ENCODE peak calls at places on chromosomes 13 and 19, in five cellular contexts. R is endothelial cell of umbilical vein, Y is transverse colon, M is body of pancreas, F is A549. A is an unnamed sample.
A peak's percentile ranks its signal among the peaks of the same experiment; 100 is the strongest.

GRCh38 chr19:28103916-28104315 is 1109.0 kb downstream of the UQCRFS1 start:
- DNase-seq in R (no peak), Y (no peak), M (no peak), F (no peak), A (peak; percentile 3)

GRCh38 chr13:76164290-76164689 is 528.2 kb downstream of the LMO7 start:
- DNase-seq in R (no peak), Y (no peak), M (no peak), F (no peak), A (no peak)

GRCh38 chr19:16326401-16327130 is 1.9 kb downstream of the KLF2 start:
- DNase-seq in R (peak; percentile 38), Y (peak; percentile 55), M (no peak), F (no peak), A (no peak)

GRCh38 chr19:45119582-45119981 is 26.6 kb downstream of the PPP1R37 start:
- DNase-seq in R (no peak), Y (no peak), M (no peak), F (no peak), A (no peak)

GRCh38 chr13:71864094-71864980 is 2.7 kb downstream of the DACH1 start:
- DNase-seq in R (peak; percentile 75), Y (peak; percentile 81), M (peak; percentile 63), F (no peak), A (peak; percentile 17)

GRCh38 chr13:50989476-50989875 is 79.9 kb downstream of the RNASEH2B start:
- DNase-seq in R (peak; percentile 30), Y (no peak), M (no peak), F (no peak), A (no peak)

GRCh38 chr19:54203151-54203611 is 2.5 kb downstream of the RPS9 start:
- DNase-seq in R (no peak), Y (no peak), M (peak; percentile 79), F (no peak), A (no peak)

GRCh38 chr19:46081928-46082727 is 41.3 kb upstream of the IGFL4 start:
- DNase-seq in R (peak; percentile 60), Y (no peak), M (peak; percentile 40), F (peak; percentile 70), A (peak; percentile 70)

GRCh38 chr13:102440259-102440936 is 38.5 kb upstream of the FGF14 start:
- DNase-seq in R (no peak), Y (peak; percentile 42), M (peak; percentile 83), F (no peak), A (no peak)

GRCh38 chr19:1725100-1726064 is 27.9 kb upstream of the ONECUT3 start:
- DNase-seq in R (peak; percentile 36), Y (peak; percentile 12), M (peak; percentile 79), F (peak; percentile 85), A (peak; percentile 64)

GRCh38 chr19:32067686-32068085 is 277.7 kb upstream of the ZNF507 start:
- DNase-seq in R (no peak), Y (no peak), M (no peak), F (no peak), A (no peak)

GRCh38 chr13:50126378-50127016 is 111.3 kb downstream of the KCNRG start:
- DNase-seq in R (peak; percentile 39), Y (peak; percentile 53), M (no peak), F (peak; percentile 26), A (peak; percentile 59)

GRCh38 chr19:45117167-45117594 is 24.2 kb downstream of the PPP1R37 start:
- DNase-seq in R (no peak), Y (peak; percentile 65), M (no peak), F (no peak), A (peak; percentile 55)

GRCh38 chr19:54248016-54248601 is 5.5 kb upstream of the LILRA6 start:
- DNase-seq in R (peak; percentile 75), Y (peak; percentile 36), M (no peak), F (no peak), A (no peak)

GRCh38 chr19:1283207-1283916 is 2.3 kb upstream of the EFNA2 start:
- DNase-seq in R (no peak), Y (no peak), M (no peak), F (no peak), A (no peak)

GRCh38 chr19:1106841-1107654 is 3.3 kb downstream of the GPX4 start:
- DNase-seq in R (no peak), Y (peak; percentile 32), M (no peak), F (no peak), A (peak; percentile 86)

GRCh38 chr19:6999938-7000732 is 21.1 kb downstream of the MBD3L2B start:
- DNase-seq in R (no peak), Y (no peak), M (no peak), F (no peak), A (no peak)

GRCh38 chr19:16069813-16070365 is 6.4 kb upstream of the TPM4 start:
- DNase-seq in R (no peak), Y (peak; percentile 28), M (no peak), F (no peak), A (no peak)

GRCh38 chr19:35088514-35088913 is 27.1 kb upstream of the FXYD3 start:
- DNase-seq in R (no peak), Y (no peak), M (no peak), F (peak; percentile 51), A (no peak)

GRCh38 chr19:50518091-50519005 is 4.6 kb upstream of the ASPDH start:
- DNase-seq in R (no peak), Y (no peak), M (no peak), F (no peak), A (no peak)

GRCh38 chr19:40191836-40192646 is 815 bp downstream of the MAP3K10 start:
- DNase-seq in R (peak; percentile 23), Y (peak; percentile 37), M (peak; percentile 35), F (peak; percentile 70), A (peak; percentile 18)

GRCh38 chr19:41739361-41739760 is 16.0 kb upstream of the CEACAM6 start:
- DNase-seq in R (no peak), Y (no peak), M (no peak), F (no peak), A (no peak)

GRCh38 chr19:41744850-41745249 is 10.5 kb upstream of the CEACAM6 start:
- DNase-seq in R (no peak), Y (peak; percentile 83), M (no peak), F (no peak), A (peak; percentile 95)

GRCh38 chr19:41745761-41746160 is 9.6 kb upstream of the CEACAM6 start:
- DNase-seq in R (no peak), Y (no peak), M (no peak), F (no peak), A (no peak)

GRCh38 chr19:41740415-41741243 is 14.7 kb upstream of the CEACAM6 start:
- DNase-seq in R (no peak), Y (no peak), M (no peak), F (no peak), A (no peak)

GRCh38 chr19:41741244-41741554 is 14.1 kb upstream of the CEACAM6 start:
- DNase-seq in R (no peak), Y (no peak), M (no peak), F (no peak), A (no peak)
- H3K4me1 ChIP-seq in R (no peaks in the 10 kb centered on the region), Y (peaks cover 15% of the 10 kb centered on the region), M (no peaks in the 10 kb centered on the region), F (no peaks in the 10 kb centered on the region), A (peaks cover 47% of the 10 kb centered on the region)

GRCh38 chr19:10107254-10107653 is 1.1 kb downstream of the PPAN start:
- DNase-seq in R (no peak), Y (no peak), M (no peak), F (no peak), A (no peak)
- H3K4me1 ChIP-seq in R (peaks cover 9% of the 10 kb centered on the region), Y (peaks cover 20% of the 10 kb centered on the region), M (peaks cover 22% of the 10 kb centered on the region), F (peaks cover 26% of the 10 kb centered on the region), A (peaks cover 25% of the 10 kb centered on the region)

DNA sequence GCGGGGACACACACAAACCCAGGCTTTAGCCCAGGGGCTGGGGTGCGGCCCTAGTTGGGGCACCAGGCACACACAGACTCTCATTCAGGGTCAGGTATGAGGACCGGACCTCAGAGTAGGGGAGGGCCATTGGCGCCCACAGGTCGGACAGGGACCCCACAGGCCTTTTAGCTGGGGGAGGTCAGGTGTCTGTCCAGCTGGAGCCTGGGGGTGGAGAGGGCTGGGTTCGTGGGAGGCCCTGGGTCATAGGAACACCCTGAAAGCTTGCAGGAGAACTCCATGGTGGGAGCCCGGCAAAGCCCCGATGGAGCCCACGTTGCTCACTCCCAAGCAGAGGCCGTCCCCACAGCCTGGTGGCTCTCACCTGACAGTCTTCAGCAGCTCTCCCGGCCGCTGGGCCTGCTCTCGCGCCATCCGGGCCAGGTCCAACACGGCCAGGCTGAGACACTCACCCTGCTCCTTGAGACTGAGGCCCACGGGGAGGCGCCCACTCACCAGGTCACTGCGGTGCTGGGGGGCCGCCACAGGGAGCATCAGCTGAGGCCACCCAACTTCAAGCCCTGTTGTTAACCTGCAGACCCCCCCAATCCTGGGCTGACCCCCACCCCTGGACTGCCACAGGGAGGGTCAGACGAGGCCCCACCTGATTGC is 5.0 kb downstream of the JAK3 start:
- DNase-seq in R (no peak), Y (no peak), M (no peak), F (no peak), A (no peak)
- H3K4me1 ChIP-seq in R (peaks cover 9% of the 10 kb centered on the region), Y (peaks cover 14% of the 10 kb centered on the region), M (peaks cover 15% of the 10 kb centered on the region), F (peaks cover 6% of the 10 kb centered on the region), A (peaks cover 19% of the 10 kb centered on the region)

GRCh38 chr13:109761695-109762094 is 24.7 kb downstream of the IRS2 start:
- DNase-seq in R (no peak), Y (no peak), M (no peak), F (no peak), A (no peak)
- H3K4me1 ChIP-seq in R (no peaks in the 10 kb centered on the region), Y (no peaks in the 10 kb centered on the region), M (peaks cover under 1% of the 10 kb centered on the region), F (peaks cover 31% of the 10 kb centered on the region), A (peaks cover 74% of the 10 kb centered on the region)

DNA sequence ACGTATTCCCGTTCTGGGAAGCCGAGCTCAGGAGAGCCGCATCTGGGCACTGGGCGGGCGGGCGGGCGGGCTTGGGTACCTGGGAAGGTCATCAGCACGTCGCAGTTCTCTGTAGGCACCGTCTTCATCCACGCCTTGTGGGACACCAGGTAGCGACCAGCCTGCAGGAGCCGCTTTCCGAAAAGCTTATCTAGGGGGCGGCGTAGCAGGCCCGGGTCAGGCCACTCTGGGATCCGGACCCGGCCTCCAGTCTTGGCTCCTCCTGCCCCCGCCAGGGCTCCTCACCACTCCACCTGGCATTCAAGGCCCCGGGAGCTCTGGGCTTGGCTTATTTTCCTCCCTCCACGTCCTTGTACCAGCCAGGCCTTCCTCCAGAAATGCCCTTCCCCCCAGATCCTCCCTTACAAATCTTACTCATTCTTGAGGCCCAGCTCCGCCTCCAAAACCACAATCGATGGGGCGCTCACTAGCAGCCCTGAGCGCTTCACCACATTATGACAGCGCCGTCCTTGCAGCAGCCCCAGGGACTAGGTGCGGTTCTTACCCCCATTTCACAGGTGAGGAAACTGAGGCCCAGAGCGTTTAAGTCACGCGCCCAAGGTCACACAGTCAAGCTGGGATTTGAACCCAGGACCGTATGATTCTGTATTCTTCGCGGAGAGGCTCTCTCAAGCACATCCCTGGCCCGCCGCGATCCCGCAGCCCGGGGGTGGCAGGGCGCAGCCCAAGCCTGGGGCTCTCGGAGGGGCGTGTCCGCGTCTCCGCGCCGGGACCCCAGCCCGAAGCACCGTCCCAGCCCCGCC is 843 bp downstream of the ANO8 start:
- DNase-seq in R (no peak), Y (peak; percentile 53), M (peak; percentile 32), F (peak; percentile 38), A (peak; percentile 76)
- H3K4me1 ChIP-seq in R (peaks cover 20% of the 10 kb centered on the region), Y (peaks cover 37% of the 10 kb centered on the region), M (peaks cover 41% of the 10 kb centered on the region), F (peaks cover 21% of the 10 kb centered on the region), A (peaks cover 7% of the 10 kb centered on the region)

GRCh38 chr19:38326591-38326990 is 6.9 kb downstream of the KCNK6 start:
- DNase-seq in R (no peak), Y (no peak), M (no peak), F (no peak), A (no peak)
- H3K4me1 ChIP-seq in R (no peaks in the 10 kb centered on the region), Y (no peaks in the 10 kb centered on the region), M (peaks cover 5% of the 10 kb centered on the region), F (no peaks in the 10 kb centered on the region), A (no peaks in the 10 kb centered on the region)

DNA sequence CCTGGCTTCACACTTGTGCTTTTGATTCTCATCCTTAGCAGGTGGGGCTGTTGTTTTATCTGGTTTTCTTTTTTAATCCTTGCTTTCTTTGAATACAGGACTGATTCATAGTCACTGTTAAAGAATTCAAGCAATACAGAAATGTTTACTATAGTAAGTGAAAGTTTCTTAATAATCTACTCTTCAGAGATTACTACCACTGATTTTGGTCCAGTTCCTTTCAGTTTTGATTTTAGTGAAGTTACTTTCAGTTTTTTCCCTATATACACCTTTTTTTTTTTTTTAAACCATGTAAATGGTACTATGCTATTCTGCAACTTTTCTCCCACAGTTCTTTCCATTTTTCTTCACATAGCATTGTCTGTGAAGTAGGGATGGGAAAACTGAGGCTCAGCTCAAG is 53.6 kb downstream of the GATAD2A start:
- DNase-seq in R (no peak), Y (no peak), M (no peak), F (no peak), A (no peak)
- H3K4me1 ChIP-seq in R (peaks cover 64% of the 10 kb centered on the region), Y (peaks cover 49% of the 10 kb centered on the region), M (peaks cover 56% of the 10 kb centered on the region), F (peaks cover 6% of the 10 kb centered on the region), A (peaks cover 63% of the 10 kb centered on the region)

A was measured in A673.